ENCODE peak calls at places on chromosomes 13 and 19, in seven cellular contexts. B is activated T-helper 1 cell treated with anti-CD3 and anti-CD28 coated beads, Interleukin-12 subunit alpha, Interleukin-12 subunit beta, Interleukin-2, Interleukin-4 antibody, amounts not matched to agents 30 ng/mL and 10 ng/mL and 1 ng/mL, durations not matched to agents 14 hours and 24 hours and 36 hours; U is fibroblast of lung; V is adrenal gland; M is OCI-LY7; C is fibroblast of the aortic adventitia; Q is endothelial cell. P is an unnamed sample.

GRCh38 chr13:51261610-51262249 is 39.5 kb downstream of the FAM124A start:
- DNase-seq in B (no peak), U (no peak), V (no peak), M (no peak), C (no peak), Q (no peak), P (no peak)

GRCh38 chr13:76717092-76717491 is 169.1 kb downstream of the KCTD12 start:
- DNase-seq in B (no peak), U (peak), V (no peak), M (no peak), C (no peak), Q (no peak), P (no peak)

GRCh38 chr19:17936379-17936778 is 3.6 kb downstream of the CCDC124 start:
- DNase-seq in B (no peak), U (no peak), V (no peak), M (no peak), C (no peak), Q (no peak), P (no peak)

GRCh38 chr13:46575843-46576242 is 22.9 kb downstream of the LRCH1 start:
- DNase-seq in B (no peak), U (peak), V (peak), M (no peak), C (peak), Q (no peak), P (no peak)

GRCh38 chr13:111872475-111873150 is 194.3 kb upstream of the SOX1 start:
- DNase-seq in B (no peak), U (no peak), V (no peak), M (no peak), C (no peak), Q (no peak), P (no peak)

GRCh38 chr13:22848539-22849052 is 332.2 kb upstream of the SGCG start:
- DNase-seq in B (no peak), U (no peak), V (no peak), M (no peak), C (no peak), Q (peak), P (no peak)

GRCh38 chr13:48333976-48334375 is 30.4 kb downstream of the RB1 start:
- DNase-seq in B (no peak), U (peak), V (no peak), M (no peak), C (peak), Q (no peak), P (no peak)

GRCh38 chr19:6501740-6502648 is at the start of gene TUBB4A:
- DNase-seq in B (peak), U (no peak), V (peak), M (peak), C (no peak), Q (peak), P (no peak)

GRCh38 chr19:4144666-4145261 is 8.7 kb upstream of the CREB3L3 start:
- DNase-seq in B (no peak), U (peak), V (peak), M (no peak), C (peak), Q (no peak), P (no peak)

GRCh38 chr13:40024962-40025714 is 369.7 kb downstream of the COG6 start:
- DNase-seq in B (no peak), U (no peak), V (no peak), M (no peak), C (peak), Q (no peak), P (no peak)